ENCODE peak calls at places on chromosomes 13 and 19, in five cellular contexts. U is thoracic aorta, D is stomach, J is EL, E is thyroid gland. V is an unnamed sample.

GRCh38 chr13:20369886-20370361 is 137.8 kb upstream of the GJB6 start:
- DNase-seq in U (no peak), D (no peak), J (no peak), E (peak), V (no peak)

GRCh38 chr19:57651654-57651996 is 17.1 kb upstream of the ZSCAN4 start:
- DNase-seq in U (no peak), D (no peak), J (no peak), E (no peak), V (no peak)

GRCh38 chr13:20174656-20175405 is 14.0 kb upstream of the GJA3 start:
- DNase-seq in U (peak), D (peak), J (peak), E (peak), V (peak)

GRCh38 chr19:51690359-51691121 is 2.6 kb upstream of the SPACA6 start:
- DNase-seq in U (no peak), D (peak), J (peak), E (peak), V (peak)

GRCh38 chr19:48907671-48908070 is 7.6 kb downstream of the NUCB1 start:
- DNase-seq in U (no peak), D (no peak), J (no peak), E (no peak), V (no peak)

GRCh38 chr13:72290962-72291681 is 424.1 kb upstream of the DACH1 start:
- DNase-seq in U (no peak), D (no peak), J (peak), E (no peak), V (no peak)

GRCh38 chr19:19053508-19054314 is 10.1 kb upstream of the SLC25A42 start:
- DNase-seq in U (no peak), D (peak), J (peak), E (peak), V (peak)

GRCh38 chr19:32345261-32346207 is at the start of gene ZNF507:
- DNase-seq in U (peak), D (peak), J (peak), E (peak), V (peak)

GRCh38 chr19:50222691-50223438 is 19.4 kb downstream of the MYH14 start:
- DNase-seq in U (no peak), D (no peak), J (no peak), E (no peak), V (no peak)

GRCh38 chr19:38731654-38732301 is 12.5 kb downstream of the CAPN12 start:
- DNase-seq in U (no peak), D (peak), J (no peak), E (peak), V (no peak)

GRCh38 chr13:105969761-105970160 is 565.7 kb downstream of the EFNB2 start:
- DNase-seq in U (no peak), D (no peak), J (peak), E (no peak), V (no peak)

GRCh38 chr19:42196011-42197001 is 21.2 kb downstream of the DEDD2 start:
- DNase-seq in U (no peak), D (no peak), J (no peak), E (no peak), V (no peak)

GRCh38 chr13:51370116-51370515 is 30.6 kb downstream of the SERPINE3 start:
- DNase-seq in U (no peak), D (no peak), J (peak), E (no peak), V (no peak)

GRCh38 chr19:56139847-56140582 is 1.1 kb upstream of the ZNF444 start:
- DNase-seq in U (no peak), D (no peak), J (no peak), E (no peak), V (no peak)

GRCh38 chr13:68509734-68510621 is 1279.8 kb upstream of the PCDH9 start:
- DNase-seq in U (no peak), D (no peak), J (no peak), E (no peak), V (peak)

GRCh38 chr19:1773173-1773572 is 19.9 kb downstream of the ONECUT3 start:
- DNase-seq in U (no peak), D (no peak), J (peak), E (no peak), V (no peak)

GRCh38 chr13:95115525-95115924 is 185.7 kb downstream of the ABCC4 start:
- DNase-seq in U (no peak), D (peak), J (no peak), E (no peak), V (no peak)

GRCh38 chr19:6374179-6374709 is 1.5 kb downstream of the PSPN start:
- DNase-seq in U (no peak), D (no peak), J (no peak), E (no peak), V (no peak)

GRCh38 chr13:38686635-38687245 is at the start of gene FREM2:
- DNase-seq in U (no peak), D (peak), J (peak), E (peak), V (peak)

GRCh38 chr13:106151056-106151699 is 384.3 kb downstream of the EFNB2 start:
- DNase-seq in U (no peak), D (no peak), J (peak), E (no peak), V (no peak)

GRCh38 chr13:50276550-50276949 is 261.3 kb downstream of the KCNRG start:
- DNase-seq in U (no peak), D (no peak), J (no peak), E (no peak), V (no peak)

GRCh38 chr19:1102407-1103106 is 1.2 kb upstream of the GPX4 start:
- DNase-seq in U (peak), D (peak), J (peak), E (peak), V (no peak)

GRCh38 chr19:53903055-53903680 is 5.9 kb upstream of the CACNG7 start:
- DNase-seq in U (no peak), D (no peak), J (no peak), E (no peak), V (no peak)

V was measured in GM13976.